ENCODE peak calls at places on chromosomes 3 and 15, in eight cellular contexts. One of them, this sample, is unnamed. For H4K20me1, the result is how much of the 10 kb centered on the place peaks cover.

GRCh38 chr3:99895706-99896441 is 78.2 kb downstream of the CMSS1 start:
- DNase-seq in mammary epithelial cell: peak
- DNase-seq in GM23338: no peak
- DNase-seq in IMR-90: peak
- DNase-seq in HCT116: peak
- DNase-seq in K562: no peak
- DNase-seq in neural progenitor cell: no peak
- DNase-seq in PC-9: peak
- DNase-seq in this sample: peak

GRCh38 chr15:31160740-31161495 is 59.4 kb upstream of the TRPM1 start:
- DNase-seq in mammary epithelial cell: no peak
- DNase-seq in PC-9: no peak
- DNase-seq in HCT116: no peak
- DNase-seq in IMR-90: no peak
- DNase-seq in GM23338: no peak
- DNase-seq in K562: no peak
- DNase-seq in neural progenitor cell: no peak
- DNase-seq in this sample: no peak

GRCh38 chr3:6172871-6173667 is 687.8 kb upstream of the GRM7 start:
- DNase-seq in IMR-90: no peak
- DNase-seq in neural progenitor cell: no peak
- DNase-seq in mammary epithelial cell: no peak
- DNase-seq in HCT116: no peak
- DNase-seq in PC-9: no peak
- DNase-seq in K562: no peak
- DNase-seq in GM23338: no peak
- DNase-seq in this sample: no peak

GRCh38 chr15:95843241-95843851 is 487.2 kb upstream of the NR2F2 start:
- DNase-seq in mammary epithelial cell: no peak
- DNase-seq in PC-9: no peak
- DNase-seq in GM23338: no peak
- DNase-seq in IMR-90: no peak
- DNase-seq in HCT116: no peak
- DNase-seq in K562: no peak
- DNase-seq in neural progenitor cell: no peak
- DNase-seq in this sample: no peak

GRCh38 chr3:126490619-126491018 is 14.9 kb upstream of the ZXDC start:
- DNase-seq in HCT116: no peak
- DNase-seq in GM23338: peak
- DNase-seq in IMR-90: no peak
- DNase-seq in mammary epithelial cell: no peak
- DNase-seq in PC-9: no peak
- DNase-seq in K562: peak
- DNase-seq in neural progenitor cell: peak
- DNase-seq in this sample: no peak

GRCh38 chr3:133644768-133645167 is 17.0 kb downstream of the TOPBP1 start:
- DNase-seq in neural progenitor cell: no peak
- DNase-seq in IMR-90: peak
- DNase-seq in mammary epithelial cell: peak
- DNase-seq in K562: no peak
- DNase-seq in PC-9: peak
- DNase-seq in GM23338: no peak
- DNase-seq in HCT116: no peak
- DNase-seq in this sample: peak

GRCh38 chr3:31053299-31053698 is 158.8 kb upstream of the GADL1 start:
- DNase-seq in GM23338: peak
- DNase-seq in mammary epithelial cell: no peak
- DNase-seq in PC-9: no peak
- DNase-seq in HCT116: no peak
- DNase-seq in neural progenitor cell: no peak
- DNase-seq in IMR-90: no peak
- DNase-seq in K562: no peak
- DNase-seq in this sample: no peak

GRCh38 chr3:2661078-2661477 is 449.1 kb downstream of the IL5RA start:
- DNase-seq in IMR-90: peak
- DNase-seq in GM23338: no peak
- DNase-seq in K562: no peak
- DNase-seq in neural progenitor cell: no peak
- DNase-seq in PC-9: no peak
- DNase-seq in mammary epithelial cell: no peak
- DNase-seq in HCT116: no peak
- DNase-seq in this sample: no peak

GRCh38 chr15:32861741-32862140 is 143.9 kb downstream of the GREM1 start:
- DNase-seq in GM23338: peak
- DNase-seq in mammary epithelial cell: peak
- DNase-seq in IMR-90: peak
- DNase-seq in HCT116: no peak
- DNase-seq in neural progenitor cell: peak
- DNase-seq in K562: no peak
- DNase-seq in PC-9: no peak
- DNase-seq in this sample: no peak

GRCh38 chr3:192188218-192188835 is 539.0 kb downstream of the FGF12 start:
- DNase-seq in PC-9: peak
- DNase-seq in mammary epithelial cell: peak
- DNase-seq in GM23338: peak
- DNase-seq in K562: peak
- DNase-seq in IMR-90: peak
- DNase-seq in neural progenitor cell: peak
- DNase-seq in HCT116: peak
- DNase-seq in this sample: peak

GRCh38 chr3:127220497-127220896 is 27.6 kb downstream of the PRR23E start:
- DNase-seq in GM23338: no peak
- DNase-seq in mammary epithelial cell: peak
- DNase-seq in PC-9: no peak
- DNase-seq in neural progenitor cell: no peak
- DNase-seq in IMR-90: no peak
- DNase-seq in HCT116: no peak
- DNase-seq in K562: no peak
- DNase-seq in this sample: no peak

GRCh38 chr3:74883690-74884089 is 269.2 kb upstream of the CNTN3 start:
- DNase-seq in IMR-90: peak
- DNase-seq in PC-9: no peak
- DNase-seq in neural progenitor cell: peak
- DNase-seq in mammary epithelial cell: peak
- DNase-seq in HCT116: no peak
- DNase-seq in GM23338: peak
- DNase-seq in K562: no peak
- DNase-seq in this sample: no peak

GRCh38 chr15:67033521-67033920 is 31.9 kb upstream of the SMAD3 start:
- DNase-seq in HCT116: no peak
- DNase-seq in IMR-90: no peak
- DNase-seq in neural progenitor cell: peak
- DNase-seq in PC-9: no peak
- DNase-seq in K562: no peak
- DNase-seq in mammary epithelial cell: no peak
- DNase-seq in GM23338: peak
- DNase-seq in this sample: no peak

GRCh38 chr3:71065764-71066013 is 517.8 kb downstream of the FOXP1 start:
- DNase-seq in mammary epithelial cell: no peak
- DNase-seq in IMR-90: no peak
- DNase-seq in K562: no peak
- DNase-seq in GM23338: no peak
- DNase-seq in HCT116: no peak
- DNase-seq in neural progenitor cell: no peak
- DNase-seq in PC-9: no peak
- DNase-seq in this sample: no peak

GRCh38 chr3:71067977-71068376 is 515.6 kb downstream of the FOXP1 start:
- DNase-seq in HCT116: no peak
- DNase-seq in K562: no peak
- DNase-seq in mammary epithelial cell: peak
- DNase-seq in GM23338: no peak
- DNase-seq in PC-9: no peak
- DNase-seq in IMR-90: no peak
- DNase-seq in neural progenitor cell: no peak
- DNase-seq in this sample: no peak

GRCh38 chr3:71064976-71065763 is 518.4 kb downstream of the FOXP1 start:
- DNase-seq in GM23338: peak
- DNase-seq in IMR-90: peak
- DNase-seq in HCT116: no peak
- DNase-seq in PC-9: peak
- DNase-seq in K562: peak
- DNase-seq in neural progenitor cell: peak
- DNase-seq in mammary epithelial cell: peak
- DNase-seq in this sample: peak

GRCh38 chr3:71066849-71067261 is 516.7 kb downstream of the FOXP1 start:
- DNase-seq in IMR-90: peak
- DNase-seq in GM23338: no peak
- DNase-seq in mammary epithelial cell: peak
- DNase-seq in HCT116: no peak
- DNase-seq in neural progenitor cell: peak
- DNase-seq in K562: no peak
- DNase-seq in PC-9: no peak
- DNase-seq in this sample: peak

DNA sequence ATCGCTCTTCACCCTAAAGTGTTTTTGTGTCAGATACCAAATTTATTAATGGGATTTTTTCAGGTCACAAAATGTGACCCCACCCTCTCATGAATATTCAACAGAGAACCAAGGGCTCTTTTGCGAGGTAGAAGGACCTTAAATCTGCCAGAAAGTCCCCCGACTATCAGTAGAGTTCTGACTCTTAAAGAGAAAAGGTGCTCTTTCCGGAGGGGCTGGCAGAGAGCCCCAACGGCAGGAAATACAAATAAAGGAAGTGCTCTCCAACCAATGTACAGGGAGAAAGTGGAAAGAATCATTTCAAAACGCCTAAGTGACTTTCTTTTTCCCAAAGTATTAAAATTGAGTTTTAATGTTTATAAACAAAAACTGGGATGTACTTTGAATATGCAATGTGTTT is 517.2 kb downstream of the FOXP1 start:
- DNase-seq in PC-9: no peak
- DNase-seq in IMR-90: no peak
- DNase-seq in neural progenitor cell: no peak
- DNase-seq in GM23338: peak
- DNase-seq in K562: no peak
- DNase-seq in mammary epithelial cell: peak
- DNase-seq in HCT116: no peak
- DNase-seq in this sample: peak
- H4K20me1 ChIP-seq in PC-9: under half
- H4K20me1 ChIP-seq in IMR-90: under half
- H4K20me1 ChIP-seq in neural progenitor cell: half or more
- H4K20me1 ChIP-seq in GM23338: under half
- H4K20me1 ChIP-seq in K562: under half
- H4K20me1 ChIP-seq in mammary epithelial cell: under half
- H4K20me1 ChIP-seq in HCT116: under half
- H4K20me1 ChIP-seq in this sample: under half

DNA sequence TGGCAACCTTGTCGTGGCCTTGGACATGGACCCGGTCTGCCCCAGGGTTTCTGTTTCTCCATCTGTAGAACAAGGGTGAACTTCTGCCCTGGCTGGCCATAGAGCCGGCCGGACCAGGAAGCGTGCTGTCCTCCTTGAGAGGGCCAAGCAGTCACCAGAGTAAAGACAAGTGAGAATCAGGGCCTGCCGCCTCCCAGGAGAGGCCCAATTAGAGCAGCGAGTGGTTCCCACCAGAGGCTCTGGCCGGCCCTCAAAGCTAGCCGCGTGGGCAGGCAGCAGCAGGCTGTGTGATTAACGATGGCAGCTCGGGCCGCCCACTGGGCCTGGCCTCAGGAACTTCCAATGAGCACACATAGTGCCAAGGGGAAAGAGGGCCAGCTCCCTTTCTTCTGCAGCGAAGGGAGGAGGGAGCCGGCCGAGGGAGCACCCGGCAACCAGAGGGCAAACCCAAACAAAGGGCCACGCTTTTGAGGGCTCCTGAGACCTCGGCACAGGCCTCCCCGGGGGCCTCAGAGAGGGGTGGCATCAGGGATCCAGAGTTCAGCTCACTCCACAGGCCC is 29.2 kb upstream of the ELP6 start:
- DNase-seq in K562: peak
- DNase-seq in GM23338: no peak
- DNase-seq in IMR-90: peak
- DNase-seq in neural progenitor cell: no peak
- DNase-seq in PC-9: no peak
- DNase-seq in HCT116: no peak
- DNase-seq in mammary epithelial cell: peak
- DNase-seq in this sample: no peak
- H3K4me2 ChIP-seq in K562: no peak
- H3K4me2 ChIP-seq in GM23338: no peak
- H3K4me2 ChIP-seq in IMR-90: no peak
- H3K4me2 ChIP-seq in neural progenitor cell: no peak
- H3K4me2 ChIP-seq in PC-9: no peak
- H3K4me2 ChIP-seq in HCT116: no peak
- H3K4me2 ChIP-seq in mammary epithelial cell: no peak
- H3K4me2 ChIP-seq in this sample: no peak

DNA sequence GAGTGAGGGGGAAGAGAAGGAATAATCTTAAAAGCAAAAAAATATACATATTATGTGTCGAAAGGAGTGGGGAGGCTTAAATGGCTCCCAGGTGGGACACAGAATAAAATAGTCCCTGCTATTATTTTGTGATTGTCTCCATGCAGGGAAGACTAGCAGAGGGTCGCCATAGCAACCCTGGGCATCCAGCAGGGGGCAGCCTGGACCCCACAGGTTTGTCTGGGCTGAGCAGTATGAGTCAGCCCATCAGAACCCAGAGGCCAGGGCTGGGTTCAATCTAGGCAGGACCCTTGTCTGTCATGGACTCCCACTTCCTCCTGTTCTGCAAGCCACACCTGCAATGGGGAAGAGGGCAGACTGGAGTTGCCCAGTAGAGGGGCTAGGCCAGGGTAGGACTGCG is 17.6 kb upstream of the LINGO1 start:
- DNase-seq in mammary epithelial cell: no peak
- DNase-seq in K562: peak
- DNase-seq in GM23338: peak
- DNase-seq in neural progenitor cell: peak
- DNase-seq in IMR-90: no peak
- DNase-seq in PC-9: no peak
- DNase-seq in HCT116: peak
- DNase-seq in this sample: no peak
- TF ChIP-seq CTCF in mammary epithelial cell: no peak
- TF ChIP-seq CTCF in K562: peak
- TF ChIP-seq CTCF in GM23338: peak
- TF ChIP-seq CTCF in neural progenitor cell: peak
- TF ChIP-seq CTCF in IMR-90: peak
- TF ChIP-seq CTCF in PC-9: peak
- TF ChIP-seq CTCF in HCT116: peak
- TF ChIP-seq CTCF in this sample: peak

DNA sequence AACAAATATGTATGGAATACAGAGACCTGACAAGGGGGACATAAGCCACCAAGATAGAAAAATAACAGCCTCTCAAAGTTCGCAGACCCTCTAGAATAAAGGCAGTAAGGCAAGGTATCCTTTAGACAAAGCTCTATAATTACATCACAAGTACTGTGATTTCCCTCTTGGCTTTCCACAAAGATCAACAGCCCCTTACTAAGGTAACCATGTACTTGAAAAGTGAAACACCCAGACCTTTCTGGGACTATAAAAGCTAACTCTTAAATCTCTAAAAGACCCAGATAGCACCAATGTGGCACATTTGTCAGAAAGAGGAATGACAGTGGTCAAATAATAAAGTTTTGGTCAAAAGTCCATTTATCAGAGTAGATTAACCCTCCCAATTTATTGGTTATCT is 51.9 kb downstream of the TBL1XR1 start:
- DNase-seq in GM23338: no peak
- DNase-seq in mammary epithelial cell: no peak
- DNase-seq in neural progenitor cell: no peak
- DNase-seq in HCT116: no peak
- DNase-seq in IMR-90: no peak
- DNase-seq in PC-9: no peak
- DNase-seq in K562: no peak
- DNase-seq in this sample: no peak
- H4K20me1 ChIP-seq in GM23338: half or more
- H4K20me1 ChIP-seq in mammary epithelial cell: under half
- H4K20me1 ChIP-seq in neural progenitor cell: half or more
- H4K20me1 ChIP-seq in HCT116: under half
- H4K20me1 ChIP-seq in IMR-90: half or more
- H4K20me1 ChIP-seq in PC-9: half or more
- H4K20me1 ChIP-seq in K562: under half
- H4K20me1 ChIP-seq in this sample: under half

This sample was measured in PC-3.